ENCODE peak calls at places on chromosomes 6 and 20, in six cellular contexts. L is endothelial cell of umbilical vein, Q is adrenal gland, S is H54, A is esophagus squamous epithelium, N is transverse colon. D is an unnamed sample.
A peak's percentile ranks its signal among the peaks of the same experiment; 100 is the strongest.

GRCh38 chr6:136646377-136646776 is 96.2 kb upstream of the MAP7 start:
- DNase-seq in L (no peak), Q (no peak), S (no peak), A (no peak), N (no peak), D (no peak)

GRCh38 chr20:22918286-22918983 is 116.7 kb upstream of the SSTR4 start:
- DNase-seq in L (no peak), Q (no peak), S (no peak), A (no peak), N (no peak), D (peak; percentile 6)

GRCh38 chr20:36497856-36498255 is 43.5 kb upstream of the MYL9 start:
- DNase-seq in L (no peak), Q (peak; percentile 71), S (no peak), A (no peak), N (no peak), D (no peak)

GRCh38 chr6:134172020-134172766 is 119.8 kb upstream of the SLC2A12 start:
- DNase-seq in L (no peak), Q (no peak), S (no peak), A (no peak), N (no peak), D (no peak)

GRCh38 chr6:37759221-37760154 is 60.0 kb upstream of the ZFAND3 start:
- DNase-seq in L (no peak), Q (no peak), S (no peak), A (no peak), N (no peak), D (no peak)

GRCh38 chr6:119079288-119079809 is 885 bp upstream of the FAM184A start:
- DNase-seq in L (no peak), Q (no peak), S (no peak), A (no peak), N (no peak), D (no peak)

GRCh38 chr6:6654599-6655575 is 66.4 kb downstream of the LY86 start:
- DNase-seq in L (peak; percentile 78), Q (no peak), S (no peak), A (no peak), N (no peak), D (no peak)

GRCh38 chr6:123888779-123889513 is 85.3 kb downstream of the NKAIN2 start:
- DNase-seq in L (no peak), Q (no peak), S (no peak), A (no peak), N (no peak), D (peak; percentile 5)

GRCh38 chr20:3115190-3116107 is 30.9 kb upstream of the AVP start:
- DNase-seq in L (peak; percentile 44), Q (peak; percentile 65), S (peak; percentile 87), A (no peak), N (no peak), D (peak; percentile 42)

GRCh38 chr20:44776977-44777376 is 31.3 kb downstream of the KCNK15 start:
- DNase-seq in L (peak; percentile 22), Q (no peak), S (no peak), A (no peak), N (no peak), D (peak; percentile 11)

GRCh38 chr6:153872946-153873345 is 166.1 kb upstream of the OPRM1 start:
- DNase-seq in L (no peak), Q (no peak), S (no peak), A (no peak), N (no peak), D (no peak)

GRCh38 chr6:70903665-70904452 is 53.0 kb downstream of the B3GAT2 start:
- DNase-seq in L (no peak), Q (no peak), S (no peak), A (no peak), N (no peak), D (no peak)

GRCh38 chr20:33299111-33299603 is 16.1 kb downstream of the BPIFB1 start:
- DNase-seq in L (peak; percentile 54), Q (peak; percentile 64), S (peak; percentile 87), A (no peak), N (peak; percentile 57), D (peak; percentile 53)

GRCh38 chr20:19992996-19993908 is 23.9 kb upstream of the NAA20 start:
- DNase-seq in L (peak; percentile 86), Q (peak; percentile 74), S (peak; percentile 42), A (no peak), N (no peak), D (no peak)

GRCh38 chr6:154222716-154223115 is 133.9 kb downstream of the IPCEF1 start:
- DNase-seq in L (no peak), Q (no peak), S (no peak), A (no peak), N (no peak), D (no peak)

GRCh38 chr20:57198359-57199072 is 67.9 kb downstream of the BMP7 start:
- DNase-seq in L (no peak), Q (no peak), S (peak; percentile 29), A (no peak), N (no peak), D (no peak)

GRCh38 chr6:158059108-158059507 is 77.4 kb downstream of the SYNJ2 start:
- DNase-seq in L (no peak), Q (no peak), S (no peak), A (no peak), N (no peak), D (no peak)

DNA sequence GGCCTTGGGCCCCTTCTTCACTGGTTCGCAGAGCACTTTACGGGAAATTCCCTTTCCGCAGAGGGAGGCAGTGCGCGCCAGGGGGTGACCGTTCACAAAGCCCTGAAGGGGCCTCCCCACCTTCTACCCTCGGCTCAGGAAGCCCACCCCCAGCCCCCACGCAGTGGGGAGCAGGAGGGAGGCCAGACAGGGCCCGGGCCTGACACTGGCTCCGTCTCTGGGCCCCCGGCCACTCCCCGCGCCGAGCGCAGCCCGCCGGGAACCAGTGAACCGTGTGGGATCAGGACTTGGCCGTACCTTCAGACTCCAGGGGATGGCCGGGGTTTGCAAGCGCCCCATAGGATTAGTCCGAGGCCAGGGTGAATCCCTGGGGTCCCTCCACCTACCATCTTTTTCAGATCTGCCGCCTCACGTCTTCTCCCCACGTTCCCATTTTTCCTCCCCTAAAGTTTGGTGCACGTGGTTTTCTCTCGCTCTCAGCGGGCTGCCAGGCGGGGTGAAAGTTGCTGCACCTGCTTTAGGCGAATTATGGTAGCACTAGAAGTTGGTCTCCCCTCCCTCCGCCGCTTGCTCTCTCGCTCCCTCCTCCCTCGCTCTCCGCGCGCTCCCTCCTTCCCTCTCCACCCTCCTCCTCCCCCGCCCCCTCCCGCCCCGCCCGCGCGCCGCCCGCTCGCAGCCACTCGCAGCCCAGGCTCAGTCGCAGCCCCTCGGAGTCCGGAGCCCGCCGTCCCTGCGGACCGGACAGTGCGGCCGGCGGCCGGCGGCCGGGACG is at the start of gene FOXP4:
- DNase-seq in L (peak; percentile 89), Q (peak; percentile 95), S (peak; percentile 89), A (peak; percentile 60), N (peak; percentile 92), D (peak; percentile 92)
- TF ChIP-seq POLR2A in L (no peak), Q (no peak), S (peak; percentile 52), A (no peak), N (no peak), D (no peak)

DNA sequence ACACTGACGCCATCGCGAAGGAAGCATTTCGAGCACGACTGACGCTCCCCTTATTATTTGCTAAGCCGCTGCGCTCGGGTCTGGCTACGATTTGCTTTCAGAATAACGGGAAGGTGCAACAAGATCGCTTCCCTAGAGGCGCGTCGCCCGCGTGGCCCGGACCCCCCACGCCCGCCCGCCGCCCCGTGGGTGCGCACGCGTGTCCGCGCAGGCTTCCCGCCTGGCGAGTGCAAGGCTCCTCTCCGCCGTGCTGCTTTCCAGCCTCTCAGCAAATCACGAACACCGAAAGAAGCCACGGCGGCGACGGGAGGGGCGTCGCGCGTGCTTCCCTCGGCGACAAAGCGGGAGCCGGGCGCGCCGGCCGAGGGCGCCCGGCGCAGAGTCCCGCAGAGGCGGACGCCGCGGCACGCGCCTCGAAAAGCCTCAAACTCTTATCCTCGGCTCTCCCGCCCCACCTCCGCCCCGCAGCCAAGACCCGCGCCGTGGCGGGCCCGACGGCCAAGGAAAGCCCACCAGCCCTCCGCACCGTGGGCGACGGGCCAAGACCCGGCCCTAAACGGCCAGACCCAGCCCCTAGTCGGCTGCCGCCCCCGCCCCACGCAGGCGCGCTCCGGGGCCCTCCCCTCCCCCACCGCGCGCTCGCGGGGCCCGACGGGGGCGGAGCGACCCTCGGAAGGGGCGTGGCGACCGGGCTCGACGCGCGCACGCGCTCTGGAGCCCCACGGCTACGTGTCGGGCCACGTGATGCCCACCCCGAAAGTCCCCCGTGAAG is 987 bp upstream of the QKI start:
- DNase-seq in L (peak; percentile 93), Q (peak; percentile 87), S (no peak), A (peak; percentile 24), N (peak; percentile 83), D (peak; percentile 94)
- TF ChIP-seq POLR2A in L (peak; percentile 1), Q (peak; percentile 57), S (peak; percentile 4), A (no peak), N (peak; percentile 56), D (no peak)

GRCh38 chr6:34819571-34820480 is 27.9 kb downstream of the BLTP3A start:
- DNase-seq in L (peak; percentile 37), Q (no peak), S (no peak), A (no peak), N (no peak), D (peak; percentile 46)
- TF ChIP-seq POLR2A in L (no peak), Q (no peak), S (no peak), A (no peak), N (no peak), D (no peak)

GRCh38 chr20:49280463-49281058 is 2.7 kb upstream of the ZNFX1 start:
- DNase-seq in L (no peak), Q (no peak), S (no peak), A (no peak), N (no peak), D (peak; percentile 65)
- TF ChIP-seq POLR2A in L (peak; percentile 8), Q (no peak), S (no peak), A (no peak), N (no peak), D (peak; percentile 14)

D was measured in erythroblast.